ENCODE peak calls at places on chromosome 19, in seven cellular contexts. R is dorsolateral prefrontal cortex, A is thyroid gland, B is choroid plexus epithelial cell, I is lower leg skin, U is mucosa of descending colon, H is cardiac muscle cell. Q is an unnamed sample.
A peak's percentile ranks its signal among the peaks of the same experiment; 100 is the strongest.

GRCh38 chr19:16435999-16436650 is 35.6 kb downstream of the EPS15L1 start:
- DNase-seq in I (no peak), R (no peak), B (peak; percentile 79), U (no peak), H (peak; percentile 70), A (peak; percentile 41), Q (no peak)

GRCh38 chr19:49363265-49364082 is at the start of gene DKKL1:
- DNase-seq in A (peak; percentile 82), I (peak; percentile 100), B (peak; percentile 100), R (peak; percentile 40), H (peak; percentile 100), U (peak; percentile 100), Q (peak; percentile 84)

GRCh38 chr19:1248454-1249297 is at the start of gene MIDN:
- DNase-seq in R (no peak), B (peak; percentile 92), U (peak; percentile 87), A (peak; percentile 83), H (peak; percentile 93), I (peak; percentile 96), Q (peak; percentile 88)

GRCh38 chr19:36528921-36529518 is 949 bp upstream of the ZNF260 start:
- DNase-seq in U (peak; percentile 8), R (no peak), H (no peak), A (no peak), B (no peak), I (no peak), Q (peak; percentile 20)

GRCh38 chr19:21483589-21484170 is 21.7 kb upstream of the ZNF429 start:
- DNase-seq in H (peak; percentile 16), I (peak; percentile 85), U (peak; percentile 61), A (peak; percentile 40), B (peak; percentile 3), R (no peak), Q (peak; percentile 78)

GRCh38 chr19:6677924-6678689 is 8.1 kb upstream of the TNFSF14 start:
- DNase-seq in B (peak; percentile 6), H (peak; percentile 46), R (no peak), U (no peak), I (no peak), A (no peak), Q (no peak)

GRCh38 chr19:676343-677105 is at the start of gene FSTL3:
- DNase-seq in H (peak; percentile 36), U (no peak), I (no peak), R (no peak), A (no peak), B (no peak), Q (no peak)

GRCh38 chr19:16257509-16258002 is 59.8 kb downstream of the AP1M1 start:
- DNase-seq in B (no peak), H (no peak), U (no peak), R (no peak), A (no peak), I (no peak), Q (no peak)

GRCh38 chr19:38134538-38135149 is 89.4 kb downstream of the DPF1 start:
- DNase-seq in R (no peak), H (peak; percentile 53), I (no peak), U (peak; percentile 49), B (peak; percentile 64), A (peak; percentile 8), Q (no peak)

GRCh38 chr19:14566712-14567077 is 5.2 kb downstream of the NDUFB7 start:
- DNase-seq in I (no peak), B (no peak), U (no peak), A (no peak), H (no peak), R (no peak), Q (no peak)

GRCh38 chr19:43532571-43532961 is 422 bp upstream of the ZNF575 start:
- DNase-seq in B (no peak), A (no peak), I (peak; percentile 88), R (peak; percentile 65), U (peak; percentile 83), H (no peak), Q (peak; percentile 49)

GRCh38 chr19:6292006-6292405 is 12.2 kb upstream of the MLLT1 start:
- DNase-seq in B (peak; percentile 20), A (no peak), H (peak; percentile 17), U (no peak), R (no peak), I (no peak), Q (no peak)

GRCh38 chr19:48539503-48540096 is 12.4 kb upstream of the SULT2B1 start:
- DNase-seq in I (no peak), A (peak; percentile 58), R (peak; percentile 31), B (peak; percentile 54), H (peak; percentile 65), U (peak; percentile 74), Q (no peak)

GRCh38 chr19:1818549-1819195 is 6.6 kb upstream of the ATP8B3 start:
- DNase-seq in A (no peak), R (no peak), U (no peak), H (no peak), B (no peak), I (no peak), Q (no peak)

GRCh38 chr19:45637890-45638667 is 1.1 kb downstream of the EML2 start:
- DNase-seq in R (no peak), U (peak; percentile 80), H (peak; percentile 83), A (peak; percentile 23), I (no peak), B (peak; percentile 68), Q (peak; percentile 83)

GRCh38 chr19:50546527-50547221 is 21.6 kb downstream of the LRRC4B start:
- DNase-seq in R (no peak), I (no peak), H (no peak), B (no peak), U (no peak), A (no peak), Q (no peak)

GRCh38 chr19:17184381-17184841 is 30.7 kb upstream of the USE1 start:
- DNase-seq in U (peak; percentile 32), B (no peak), I (no peak), R (no peak), H (no peak), A (no peak), Q (no peak)

GRCh38 chr19:52231154-52231565 is 38.2 kb upstream of the ZNF766 start:
- DNase-seq in A (no peak), B (no peak), H (no peak), I (no peak), R (no peak), U (no peak), Q (no peak)

GRCh38 chr19:32172761-32173160 is 172.6 kb upstream of the ZNF507 start:
- DNase-seq in I (no peak), A (no peak), H (no peak), U (no peak), B (no peak), R (no peak), Q (no peak)

GRCh38 chr19:49071860-49072547 is 495 bp downstream of the KCNA7 start:
- DNase-seq in I (peak; percentile 84), B (no peak), A (no peak), H (no peak), R (no peak), U (no peak), Q (peak; percentile 72)

GRCh38 chr19:47275866-47276461 is 1.3 kb downstream of the INAFM1 start:
- DNase-seq in H (peak; percentile 65), B (peak; percentile 53), I (peak; percentile 92), A (peak; percentile 23), U (no peak), R (no peak), Q (no peak)

GRCh38 chr19:15812059-15812722 is 3.3 kb downstream of the OR10H1 start:
- DNase-seq in H (no peak), I (no peak), U (peak; percentile 59), R (no peak), B (no peak), A (no peak), Q (no peak)

DNA sequence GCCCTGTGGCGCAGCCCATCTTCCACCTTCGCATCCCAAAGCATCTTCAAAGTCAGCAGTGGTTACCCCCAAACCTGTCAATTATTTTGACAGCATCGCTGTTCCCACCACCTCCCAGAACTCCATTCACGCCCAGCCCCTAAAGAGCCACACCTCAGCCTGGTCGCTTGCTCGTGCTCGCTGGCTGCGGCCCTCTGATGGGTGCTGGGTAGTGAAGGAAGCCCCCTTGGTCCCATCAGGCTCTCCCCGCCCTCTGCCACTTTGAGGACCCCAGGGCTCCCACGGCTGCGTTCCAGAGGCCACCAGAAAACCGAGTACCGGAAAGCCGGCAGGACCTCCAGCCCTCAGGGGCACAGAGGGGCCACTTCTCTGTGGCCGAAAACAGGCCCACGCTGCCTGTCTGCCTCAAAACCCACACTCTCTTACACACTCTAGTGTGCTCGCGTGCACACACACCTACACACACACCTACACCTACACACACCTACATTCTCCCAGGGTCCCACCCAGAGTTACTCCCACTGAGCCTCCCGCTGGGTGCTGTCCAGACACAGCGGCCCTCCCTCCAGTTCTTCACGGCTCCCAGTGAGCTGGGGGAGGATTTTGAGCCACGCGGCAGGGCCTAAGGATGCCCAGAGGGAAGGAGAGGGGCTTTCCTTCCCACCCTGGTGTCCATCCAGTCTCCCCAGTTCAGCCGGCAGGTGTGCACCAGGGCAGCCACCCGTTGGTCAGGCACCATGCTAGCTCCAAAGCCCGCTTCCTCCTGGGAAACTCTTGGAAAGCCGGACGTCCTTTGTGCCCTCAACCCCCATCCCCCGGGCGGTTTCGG is 1.9 kb downstream of the VSTM2B start:
- DNase-seq in A (no peak), U (no peak), R (peak; percentile 24), B (no peak), H (no peak), I (no peak), Q (no peak)
- H3K4me3 ChIP-seq in A (no peak overlapping the region), U (no peak overlapping the region), R (peak overlapping the region; percentile 45), B (no peak overlapping the region), H (no peak overlapping the region), I (no peak overlapping the region), Q (no peak overlapping the region)

GRCh38 chr19:40747536-40747935 is 2.7 kb downstream of the ACTMAP start:
- DNase-seq in U (no peak), H (no peak), I (no peak), A (no peak), B (no peak), R (no peak), Q (no peak)

GRCh38 chr19:40742477-40742876 is 7.8 kb downstream of the ACTMAP start:
- DNase-seq in R (no peak), B (no peak), H (no peak), U (no peak), A (no peak), I (peak; percentile 86), Q (no peak)

GRCh38 chr19:40743926-40744325 is 6.4 kb downstream of the ACTMAP start:
- DNase-seq in U (no peak), H (no peak), A (no peak), I (peak; percentile 72), R (no peak), B (no peak), Q (no peak)

GRCh38 chr19:40745402-40745780 is 4.9 kb downstream of the ACTMAP start:
- DNase-seq in H (peak; percentile 86), B (peak; percentile 85), U (no peak), A (no peak), I (no peak), R (no peak), Q (no peak)

GRCh38 chr19:40744554-40745401 is 5.5 kb downstream of the ACTMAP start:
- DNase-seq in I (peak; percentile 83), R (no peak), H (no peak), B (peak; percentile 53), U (no peak), A (peak; percentile 62), Q (peak; percentile 71)
- TF ChIP-seq CTCF in I (no peak), R (no peak), H (no peak), B (peak; percentile 3), U (no peak), A (no peak), Q (peak; percentile 63)

GRCh38 chr19:12112701-12113100 is 27.4 kb downstream of the ZNF20 start:
- DNase-seq in I (no peak), A (no peak), H (no peak), B (no peak), U (no peak), R (no peak), Q (no peak)
- H3K4me3 ChIP-seq in I (no peak overlapping the region), A (no peak overlapping the region), H (no peak overlapping the region), B (no peak overlapping the region), U (no peak overlapping the region), R (no peak overlapping the region), Q (no peak overlapping the region)

GRCh38 chr19:5142725-5143097 is 173.8 kb downstream of the KDM4B start:
- DNase-seq in B (no peak), U (no peak), H (no peak), I (no peak), R (no peak), A (no peak), Q (no peak)
- TF ChIP-seq CTCF in B (no peak), U (no peak), H (no peak), I (no peak), R (no peak), A (no peak), Q (no peak)

Q was measured in WERI-Rb-1.